ENCODE peak calls at places on chromosomes 1 and 21, in eight cellular contexts. A, X, D, V, B, G, J and O are unnamed samples.

GRCh38 chr1:178774263-178774662 is 49.2 kb downstream of the RALGPS2 start:
- DNase-seq in A (peak), X (no peak), D (no peak), V (no peak), B (peak), G (peak), J (no peak), O (no peak)

GRCh38 chr1:177185209-177185608 is 14.5 kb downstream of the BRINP2 start:
- DNase-seq in A (no peak), X (no peak), D (no peak), V (no peak), B (no peak), G (peak), J (no peak), O (no peak)

GRCh38 chr1:165536016-165536415 is 7.8 kb upstream of the LRRC52 start:
- DNase-seq in A (no peak), X (no peak), D (no peak), V (no peak), B (no peak), G (no peak), J (no peak), O (no peak)

GRCh38 chr21:31220567-31220966 is 123.5 kb downstream of the TIAM1 start:
- DNase-seq in A (peak), X (no peak), D (no peak), V (no peak), B (peak), G (no peak), J (peak), O (peak)

GRCh38 chr1:158121604-158122254 is 59.0 kb upstream of the CD1D start:
- DNase-seq in A (no peak), X (peak), D (no peak), V (peak), B (peak), G (peak), J (peak), O (no peak)

GRCh38 chr1:72283204-72284083 is 1.1 kb upstream of the NEGR1 start:
- DNase-seq in A (peak), X (peak), D (peak), V (peak), B (peak), G (peak), J (peak), O (peak)

GRCh38 chr1:235402457-235403200 is 35.4 kb downstream of the TBCE start:
- DNase-seq in A (no peak), X (peak), D (no peak), V (no peak), B (no peak), G (no peak), J (peak), O (no peak)

GRCh38 chr1:6770727-6771567 is 14.3 kb upstream of the CAMTA1 start:
- DNase-seq in A (no peak), X (peak), D (no peak), V (no peak), B (no peak), G (peak), J (peak), O (no peak)

GRCh38 chr1:8395433-8395866 is 77.5 kb downstream of the SLC45A1 start:
- DNase-seq in A (no peak), X (peak), D (peak), V (peak), B (no peak), G (no peak), J (no peak), O (no peak)

GRCh38 chr1:151693057-151693651 is 23.4 kb downstream of the CELF3 start:
- DNase-seq in A (peak), X (no peak), D (no peak), V (no peak), B (peak), G (peak), J (peak), O (peak)

GRCh38 chr1:100448371-100448770 is 89.6 kb upstream of the GPR88 start:
- DNase-seq in A (peak), X (no peak), D (no peak), V (no peak), B (no peak), G (no peak), J (no peak), O (peak)

GRCh38 chr1:157356611-157357010 is 195.7 kb downstream of the FCRL5 start:
- DNase-seq in A (no peak), X (no peak), D (no peak), V (no peak), B (no peak), G (no peak), J (no peak), O (no peak)

GRCh38 chr1:47693115-47693514 is 255.3 kb downstream of the FOXD2 start:
- DNase-seq in A (no peak), X (no peak), D (no peak), V (no peak), B (no peak), G (no peak), J (no peak), O (no peak)

GRCh38 chr1:174165471-174166137 is 6.3 kb downstream of the RABGAP1L start:
- DNase-seq in A (no peak), X (no peak), D (peak), V (no peak), B (no peak), G (peak), J (no peak), O (no peak)

GRCh38 chr1:7589774-7590425 is 181.2 kb upstream of the VAMP3 start:
- DNase-seq in A (no peak), X (no peak), D (no peak), V (no peak), B (no peak), G (peak), J (no peak), O (no peak)

GRCh38 chr1:201318504-201319340 is 35.4 kb downstream of the PKP1 start:
- DNase-seq in A (no peak), X (no peak), D (no peak), V (no peak), B (no peak), G (no peak), J (no peak), O (no peak)

GRCh38 chr1:104932030-104932915 is 1182.6 kb downstream of the AMY1C start:
- DNase-seq in A (no peak), X (no peak), D (peak), V (no peak), B (no peak), G (no peak), J (no peak), O (no peak)

GRCh38 chr21:31222142-31222541 is 121.9 kb downstream of the TIAM1 start:
- DNase-seq in A (no peak), X (no peak), D (no peak), V (no peak), B (peak), G (peak), J (no peak), O (no peak)

GRCh38 chr21:32562426-32562825 is 22.9 kb downstream of the TCP10L start:
- DNase-seq in A (no peak), X (peak), D (no peak), V (peak), B (no peak), G (peak), J (peak), O (no peak)

GRCh38 chr21:34548782-34549376 is 36.9 kb upstream of the KCNE1 start:
- DNase-seq in A (no peak), X (no peak), D (no peak), V (no peak), B (no peak), G (no peak), J (no peak), O (no peak)

GRCh38 chr1:108810176-108810575 is 46.7 kb downstream of the AKNAD1 start:
- DNase-seq in A (no peak), X (no peak), D (no peak), V (no peak), B (no peak), G (no peak), J (no peak), O (no peak)

GRCh38 chr1:94068831-94069648 is 51.9 kb downstream of the ABCA4 start:
- DNase-seq in A (peak), X (peak), D (no peak), V (no peak), B (no peak), G (peak), J (peak), O (no peak)

GRCh38 chr1:225347123-225347683 is 80.6 kb downstream of the LBR start:
- DNase-seq in A (no peak), X (peak), D (no peak), V (no peak), B (peak), G (no peak), J (no peak), O (no peak)

GRCh38 chr1:215669806-215670485 is 102.8 kb downstream of the KCTD3 start:
- DNase-seq in A (no peak), X (peak), D (no peak), V (no peak), B (no peak), G (no peak), J (no peak), O (no peak)